ENCODE peak calls at places on chromosomes 11 and 22, in nine cellular contexts. C, W, K, M, I, B, X, R and N are unnamed samples.

GRCh38 chr11:35398881-35399280 is 20.5 kb downstream of the SLC1A2 start:
- DNase-seq in W (no peak), M (no peak), K (no peak), B (no peak), I (no peak), X (no peak), R (no peak), C (no peak), N (peak)

GRCh38 chr11:75013051-75013450 is 24.3 kb downstream of the NEU3 start:
- DNase-seq in I (no peak), M (no peak), W (no peak), R (no peak), B (peak), C (no peak), X (no peak), K (no peak), N (no peak)

GRCh38 chr11:59102259-59102765 is 4.7 kb upstream of the FAM111B start:
- DNase-seq in B (peak), R (no peak), M (no peak), W (peak), C (no peak), X (no peak), I (peak), K (peak), N (no peak)

GRCh38 chr11:116963813-116964212 is 126.4 kb upstream of the APOA1 start:
- DNase-seq in R (no peak), I (no peak), M (no peak), W (no peak), C (no peak), B (no peak), K (no peak), X (no peak), N (no peak)

GRCh38 chr11:77215106-77215505 is 86.4 kb downstream of the GDPD4 start:
- DNase-seq in R (no peak), K (no peak), X (no peak), M (no peak), B (no peak), W (no peak), I (no peak), C (no peak), N (peak)

GRCh38 chr11:110086892-110087309 is 6.3 kb upstream of the ZC3H12C start:
- DNase-seq in K (peak), R (no peak), C (no peak), I (no peak), W (no peak), X (no peak), M (no peak), B (peak), N (no peak)

GRCh38 chr11:46697303-46697702 is 3.1 kb downstream of the ARHGAP1 start:
- DNase-seq in R (no peak), K (no peak), B (no peak), W (no peak), I (peak), C (no peak), M (no peak), X (no peak), N (no peak)

GRCh38 chr11:89491141-89491690 is at the start of gene NOX4:
- DNase-seq in C (no peak), I (peak), M (no peak), X (peak), K (peak), B (no peak), W (peak), R (no peak), N (no peak)

GRCh38 chr22:25843660-25844275 is 101.8 kb downstream of the MYO18B start:
- DNase-seq in C (no peak), R (no peak), I (no peak), X (no peak), K (no peak), M (no peak), B (no peak), W (no peak), N (peak)

GRCh38 chr11:75197512-75198277 is 42.9 kb upstream of the TPBGL start:
- DNase-seq in W (peak), C (no peak), X (no peak), B (no peak), R (no peak), K (no peak), M (no peak), I (no peak), N (no peak)

GRCh38 chr22:38415561-38416321 is 39.3 kb downstream of the KCNJ4 start:
- DNase-seq in X (no peak), C (no peak), I (peak), R (peak), B (no peak), M (no peak), K (no peak), W (peak), N (no peak)

GRCh38 chr11:75445315-75445953 is 12.4 kb upstream of the KLHL35 start:
- DNase-seq in K (peak), C (peak), B (peak), X (peak), R (no peak), W (peak), M (peak), I (peak), N (peak)

GRCh38 chr11:108224908-108225786 is 2.3 kb downstream of the ATM start:
- DNase-seq in M (no peak), C (no peak), R (no peak), X (no peak), W (no peak), K (peak), B (no peak), I (no peak), N (no peak)

GRCh38 chr11:119521551-119521950 is 98.6 kb upstream of the THY1 start:
- DNase-seq in W (no peak), C (no peak), M (no peak), K (no peak), I (no peak), X (no peak), R (no peak), B (no peak), N (no peak)

GRCh38 chr11:44638032-44638431 is 72.6 kb downstream of the CD82 start:
- DNase-seq in K (no peak), W (peak), X (no peak), R (no peak), C (no peak), M (no peak), I (no peak), B (no peak), N (peak)

GRCh38 chr22:30390974-30391691 is 3.9 kb upstream of the RNF215 start:
- DNase-seq in K (no peak), C (no peak), R (no peak), B (peak), M (peak), W (no peak), X (peak), I (peak), N (no peak)

GRCh38 chr22:49965291-49966040 is 4.9 kb downstream of the PIM3 start:
- DNase-seq in C (no peak), R (no peak), K (no peak), X (peak), B (no peak), M (no peak), I (peak), W (peak), N (no peak)

GRCh38 chr11:85941380-85941973 is 86.3 kb downstream of the CCDC83 start:
- DNase-seq in B (peak), M (peak), R (no peak), X (peak), W (peak), C (no peak), K (peak), I (peak), N (no peak)

GRCh38 chr11:46363031-46363407 is 15.8 kb downstream of the DGKZ start:
- DNase-seq in B (peak), K (peak), W (no peak), X (no peak), M (peak), R (no peak), C (no peak), I (peak), N (no peak)

GRCh38 chr11:77435972-77436371 is 37.9 kb downstream of the PAK1 start:
- DNase-seq in R (no peak), B (no peak), W (no peak), I (no peak), M (no peak), X (no peak), C (no peak), K (no peak), N (no peak)

GRCh38 chr11:45934580-45935318 is 12.3 kb downstream of the LARGE2 start:
- DNase-seq in M (no peak), C (no peak), R (no peak), B (no peak), K (no peak), I (no peak), X (no peak), W (no peak), N (peak)

GRCh38 chr11:120004723-120005122 is 133.2 kb downstream of the TRIM29 start:
- DNase-seq in R (no peak), X (no peak), W (no peak), B (no peak), I (no peak), M (no peak), K (no peak), C (no peak), N (no peak)

GRCh38 chr11:18394928-18395734 is 768 bp downstream of the LDHA start:
- DNase-seq in K (peak), W (no peak), X (no peak), B (peak), R (no peak), C (no peak), I (peak), M (peak), N (no peak)

GRCh38 chr11:4430060-4430459 is 19.0 kb upstream of the OR52K2 start:
- DNase-seq in X (no peak), B (no peak), W (no peak), I (no peak), K (no peak), C (no peak), R (no peak), M (no peak), N (no peak)

GRCh38 chr11:125890447-125891100 is 3.1 kb downstream of the HYLS1 start:
- DNase-seq in R (no peak), C (no peak), B (no peak), X (no peak), W (no peak), I (no peak), M (no peak), K (no peak), N (no peak)

GRCh38 chr11:125883375-125883774 is 4.1 kb upstream of the HYLS1 start:
- DNase-seq in I (no peak), B (no peak), K (no peak), W (no peak), X (no peak), C (no peak), M (no peak), R (no peak), N (no peak)

GRCh38 chr11:125892071-125892470 is 4.6 kb downstream of the HYLS1 start:
- DNase-seq in C (no peak), I (no peak), K (no peak), R (no peak), X (no peak), W (no peak), M (no peak), B (peak), N (no peak)

GRCh38 chr11:125886997-125887372 is 483 bp upstream of the HYLS1 start:
- DNase-seq in I (peak), X (peak), R (peak), W (peak), C (no peak), K (peak), B (peak), M (no peak), N (no peak)

DNA sequence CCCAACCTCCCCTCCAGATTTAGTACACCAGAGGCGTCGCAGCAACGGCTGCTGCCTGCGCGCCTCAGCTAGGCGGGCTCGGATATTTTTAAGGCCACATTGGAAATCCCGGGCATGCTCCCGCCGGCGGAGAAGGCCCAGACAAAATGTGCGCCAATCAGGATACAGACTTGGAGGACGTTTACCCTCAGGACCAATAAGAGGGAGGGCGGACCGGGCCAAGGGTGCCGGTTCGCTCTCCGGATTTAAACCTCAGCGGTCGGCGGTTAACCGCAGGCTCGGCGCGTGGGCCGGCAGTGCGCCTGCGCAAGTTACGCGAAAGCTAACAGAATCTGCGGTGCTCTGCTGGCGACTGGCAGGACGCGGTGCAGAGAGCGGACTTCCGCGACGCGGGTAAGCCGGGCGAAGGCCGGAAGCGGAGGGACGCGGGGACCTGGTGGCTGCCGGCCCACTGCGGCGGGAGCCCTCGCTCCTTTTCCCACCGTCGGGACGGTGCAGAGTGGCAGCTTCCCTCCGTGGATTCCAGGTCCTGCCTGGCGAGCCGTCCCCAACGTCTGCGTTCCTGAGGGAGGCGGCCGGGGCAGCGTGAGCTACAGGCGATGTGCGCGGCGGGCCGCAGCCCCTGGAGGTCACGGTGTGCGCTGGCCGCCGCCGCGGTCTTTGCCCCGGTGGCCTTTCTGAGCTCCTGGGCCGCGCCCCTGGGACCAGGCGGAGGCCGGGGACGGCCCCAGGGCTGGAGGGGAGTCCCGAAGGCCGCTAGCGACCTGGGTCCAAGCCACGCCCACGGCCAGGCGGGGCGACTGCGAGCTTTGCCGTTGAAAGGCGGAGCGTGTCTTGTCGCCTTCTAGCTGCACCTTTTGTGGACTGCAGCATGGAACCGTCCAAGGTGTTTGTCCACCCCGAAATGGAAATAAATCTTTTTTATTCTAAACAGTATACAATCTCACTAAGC is at the start of gene HYLS1:
- DNase-seq in K (peak), W (peak), C (peak), R (peak), B (peak), X (peak), I (peak), M (peak), N (peak)
- TF ChIP-seq POLR2A in K (peak), W (peak), C (peak), R (no peak), B (peak), X (peak), I (peak), M (peak), N (no peak)

DNA sequence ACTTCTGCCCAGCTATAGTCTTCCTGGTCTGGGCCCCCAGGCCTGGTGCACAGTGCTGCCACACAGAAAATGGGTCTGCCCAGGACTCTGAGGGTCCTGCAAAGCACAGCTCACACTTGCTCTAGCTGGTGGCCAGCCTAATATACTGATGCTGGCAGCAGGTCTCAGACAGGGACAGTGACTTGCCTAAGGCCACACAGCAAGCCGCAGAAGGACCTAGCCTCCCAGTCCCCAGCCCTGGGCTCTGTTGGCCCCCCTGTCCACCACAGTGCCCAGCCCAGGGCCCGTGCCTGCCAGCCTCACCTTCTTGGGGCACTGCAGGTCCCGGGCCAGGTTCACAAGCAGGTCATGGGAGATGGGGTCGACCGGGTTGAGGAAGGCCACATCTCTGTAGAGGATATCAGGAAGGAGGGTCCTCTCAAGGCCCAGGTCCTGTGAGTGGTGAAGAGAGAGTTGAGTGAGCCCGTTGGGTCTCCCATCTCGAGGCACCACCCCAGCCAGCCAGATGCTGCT is 3.3 kb downstream of the LRRC75B start:
- DNase-seq in C (no peak), R (no peak), M (no peak), X (no peak), K (no peak), W (no peak), I (no peak), B (no peak), N (no peak)
- H3K27ac ChIP-seq in C (no peak), R (no peak), M (no peak), X (no peak), K (peak), W (no peak), I (no peak), B (no peak), N (no peak)

DNA sequence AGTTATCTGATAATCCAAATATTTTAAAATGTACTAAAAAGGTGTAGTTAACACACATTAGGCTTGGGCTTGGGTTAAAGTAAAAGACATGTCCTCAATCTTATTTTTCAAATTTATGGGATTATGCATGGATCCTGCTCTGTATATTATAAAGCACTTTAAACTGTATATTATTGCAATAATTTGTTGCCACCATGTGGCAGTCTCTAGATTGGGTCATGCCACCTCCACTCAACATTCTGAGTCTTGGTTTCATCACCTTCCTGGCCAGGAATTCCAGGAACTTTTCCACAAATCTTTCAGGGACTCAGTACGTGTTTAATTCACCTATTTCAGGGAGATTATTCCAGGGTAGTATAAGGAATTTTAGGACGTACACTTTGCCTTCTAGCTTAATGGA is 695.5 kb downstream of the FAM181B start:
- DNase-seq in K (no peak), W (no peak), B (no peak), C (no peak), I (no peak), R (no peak), M (no peak), X (no peak), N (no peak)
- TF ChIP-seq CTCF in K (no peak), W (no peak), B (no peak), C (peak), I (no peak), R (no peak), M (no peak), X (no peak), N (no peak)

GRCh38 chr11:32893091-32893946 is 708 bp downstream of the QSER1 start:
- DNase-seq in B (peak), M (peak), I (peak), X (peak), C (no peak), W (peak), R (no peak), K (peak), N (no peak)
- TF ChIP-seq POLR2A in B (no peak), M (no peak), I (no peak), X (no peak), C (no peak), W (no peak), R (no peak), K (no peak), N (no peak)

GRCh38 chr11:64856382-64857227 is 12.2 kb upstream of the CDC42BPG start:
- DNase-seq in M (peak), X (no peak), W (peak), I (no peak), B (peak), K (no peak), R (no peak), C (no peak), N (no peak)
- H3K27ac ChIP-seq in M (peak), X (peak), W (peak), I (peak), B (peak), K (peak), R (peak), C (peak), N (peak)

GRCh38 chr11:134071766-134072403 is 3.0 kb downstream of the JAM3 start:
- DNase-seq in R (no peak), B (no peak), X (no peak), I (no peak), W (no peak), M (no peak), C (no peak), K (no peak), N (no peak)
- TF ChIP-seq CTCF in R (no peak), B (no peak), X (no peak), I (no peak), W (no peak), M (no peak), C (no peak), K (no peak), N (no peak)

GRCh38 chr11:73182824-73183321 is 35.2 kb upstream of the P2RY2 start:
- DNase-seq in K (no peak), M (no peak), C (no peak), W (peak), B (no peak), X (no peak), I (peak), R (no peak), N (no peak)
- TF ChIP-seq POLR2A in K (no peak), M (no peak), C (no peak), W (no peak), B (no peak), X (no peak), I (no peak), R (no peak), N (no peak)